ENCODE peak calls at places on chromosomes 1 and 21, in seven cellular contexts. I is memory B cell, A is GM20000, C is mucosa of gallbladder, N is endothelial cell, X is globus pallidus, L is AG20443. J is an unnamed sample.

GRCh38 chr1:109509176-109510134 is at the start of gene AMIGO1:
- DNase-seq in C (peak), A (peak), I (peak), L (peak), X (no peak), N (peak), J (peak)

GRCh38 chr1:8905582-8906191 is 27.2 kb upstream of the ENO1 start:
- DNase-seq in X (no peak), C (no peak), I (no peak), N (no peak), L (peak), A (no peak), J (no peak)

GRCh38 chr1:223233019-223233409 is 90.0 kb upstream of the TLR5 start:
- DNase-seq in A (no peak), I (no peak), C (no peak), L (no peak), N (no peak), X (no peak), J (no peak)

GRCh38 chr1:245960171-245960570 is 546.9 kb downstream of the SMYD3 start:
- DNase-seq in L (no peak), A (no peak), I (no peak), X (no peak), C (no peak), N (no peak), J (no peak)

GRCh38 chr21:45721656-45722055 is 78.1 kb downstream of the PCBP3 start:
- DNase-seq in X (no peak), A (no peak), L (no peak), C (no peak), I (no peak), N (no peak), J (no peak)

GRCh38 chr1:215669806-215670485 is 102.8 kb downstream of the KCTD3 start:
- DNase-seq in X (no peak), C (no peak), N (no peak), L (no peak), A (no peak), I (no peak), J (no peak)

GRCh38 chr21:42614391-42614790 is 39.0 kb upstream of the PDE9A start:
- DNase-seq in I (no peak), L (no peak), N (no peak), X (no peak), A (no peak), C (no peak), J (no peak)

GRCh38 chr1:187001198-187001904 is 172.6 kb downstream of the PLA2G4A start:
- DNase-seq in C (no peak), A (no peak), N (no peak), I (no peak), X (no peak), L (peak), J (no peak)

GRCh38 chr1:17112496-17113236 is 6.6 kb downstream of the PADI2 start:
- DNase-seq in X (no peak), C (no peak), N (no peak), L (no peak), I (no peak), A (no peak), J (peak)